ENCODE peak calls at places on chromosomes 5 and 9, in nine cellular contexts. A is CD8-positive, alpha-beta memory T cell; M is posterior vena cava; P is Right ventricle myocardium inferior; U is D341Med; E is NCI-H69; W is adipocyte; F is keratinocyte; I is glomerular endothelial cell. S is an unnamed sample.

GRCh38 chr5:80181618-80182211 is 74.1 kb downstream of the SERINC5 start:
- DNase-seq in A (peak; percentile 79), M (no peak), P (no peak), U (no peak), E (peak; percentile 75), W (no peak), F (no peak), I (no peak), S (no peak)

GRCh38 chr9:125888220-125888619 is 141.0 kb downstream of the PBX3 start:
- DNase-seq in A (no peak), M (no peak), P (no peak), U (no peak), E (peak; percentile 78), W (peak; percentile 74), F (no peak), I (no peak), S (no peak)

GRCh38 chr9:110464321-110464720 is 115.2 kb downstream of the SVEP1 start:
- DNase-seq in A (no peak), M (no peak), P (no peak), U (no peak), E (no peak), W (no peak), F (no peak), I (no peak), S (no peak)

GRCh38 chr5:179697993-179698934 is 503 bp upstream of the CANX start:
- DNase-seq in A (peak; percentile 99), M (peak; percentile 100), P (peak; percentile 99), U (peak; percentile 98), E (peak; percentile 100), W (peak; percentile 100), F (peak; percentile 95), I (peak; percentile 85), S (peak; percentile 95)

GRCh38 chr9:71647094-71647591 is 121.2 kb downstream of the CEMIP2 start:
- DNase-seq in A (no peak), M (peak; percentile 89), P (peak; percentile 84), U (no peak), E (peak; percentile 38), W (peak; percentile 70), F (peak; percentile 17), I (peak; percentile 77), S (peak; percentile 70)

GRCh38 chr5:59301727-59302126 is 591.8 kb downstream of the PDE4D start:
- DNase-seq in A (no peak), M (no peak), P (no peak), U (no peak), E (no peak), W (no peak), F (no peak), I (peak; percentile 72), S (no peak)

GRCh38 chr5:14996997-14997396 is 125.4 kb upstream of the ANKH start:
- DNase-seq in A (no peak), M (no peak), P (no peak), U (no peak), E (no peak), W (no peak), F (no peak), I (no peak), S (no peak)

GRCh38 chr9:87337335-87338074 is 160.2 kb upstream of the DAPK1 start:
- DNase-seq in A (no peak), M (no peak), P (no peak), U (no peak), E (peak; percentile 32), W (peak; percentile 65), F (peak; percentile 2), I (peak; percentile 3), S (no peak)

GRCh38 chr5:52878671-52879070 is 91.0 kb downstream of the ITGA1 start:
- DNase-seq in A (no peak), M (no peak), P (no peak), U (no peak), E (peak; percentile 50), W (no peak), F (no peak), I (no peak), S (no peak)

GRCh38 chr5:76479973-76480667 is 77.0 kb downstream of the IQGAP2 start:
- DNase-seq in A (no peak), M (no peak), P (no peak), U (no peak), E (no peak), W (no peak), F (no peak), I (no peak), S (no peak)

GRCh38 chr5:31680528-31680927 is 41.6 kb downstream of the PDZD2 start:
- DNase-seq in A (no peak), M (no peak), P (peak; percentile 81), U (no peak), E (no peak), W (no peak), F (no peak), I (no peak), S (no peak)

GRCh38 chr9:84860423-84861115 is 191.0 kb downstream of the NTRK2 start:
- DNase-seq in A (no peak), M (no peak), P (no peak), U (no peak), E (no peak), W (no peak), F (no peak), I (no peak), S (no peak)

GRCh38 chr5:143592648-143593047 is 189.2 kb upstream of the NR3C1 start:
- DNase-seq in A (no peak), M (no peak), P (no peak), U (no peak), E (peak; percentile 34), W (no peak), F (no peak), I (no peak), S (no peak)

GRCh38 chr9:92384373-92384772 is 20.0 kb downstream of the OGN start:
- DNase-seq in A (no peak), M (no peak), P (no peak), U (no peak), E (no peak), W (peak; percentile 43), F (peak; percentile 15), I (no peak), S (no peak)

GRCh38 chr9:90539266-90539665 is 103.4 kb downstream of the DIRAS2 start:
- DNase-seq in A (no peak), M (no peak), P (no peak), U (no peak), E (no peak), W (no peak), F (no peak), I (no peak), S (no peak)

GRCh38 chr9:18129809-18130334 is 344.1 kb upstream of the ADAMTSL1 start:
- DNase-seq in A (no peak), M (no peak), P (no peak), U (no peak), E (no peak), W (no peak), F (no peak), I (no peak), S (no peak)

GRCh38 chr5:128630078-128630575 is 92.1 kb upstream of the FBN2 start:
- DNase-seq in A (no peak), M (no peak), P (no peak), U (no peak), E (no peak), W (no peak), F (no peak), I (no peak), S (no peak)

GRCh38 chr9:38008168-38009034 is 60.6 kb downstream of the SHB start:
- DNase-seq in A (no peak), M (peak; percentile 90), P (no peak), U (no peak), E (peak; percentile 90), W (peak; percentile 68), F (no peak), I (no peak), S (no peak)

GRCh38 chr5:119402555-119402954 is 46.7 kb downstream of the TNFAIP8 start:
- DNase-seq in A (no peak), M (no peak), P (no peak), U (no peak), E (no peak), W (no peak), F (no peak), I (no peak), S (no peak)

GRCh38 chr5:71836547-71837112 is 117.6 kb downstream of the CARTPT start:
- DNase-seq in A (no peak), M (no peak), P (no peak), U (no peak), E (peak; percentile 53), W (no peak), F (no peak), I (no peak), S (no peak)